ENCODE peak calls at places on chromosomes 5 and 9, in ten cellular contexts. L, Y, P, X, I, T, A, H, Z and D are unnamed samples.

GRCh38 chr5:140633081-140633471 is at the start of gene CD14:
- DNase-seq in L (peak; percentile 56), Y (peak; percentile 77), P (peak; percentile 41), X (peak; percentile 74), I (peak; percentile 66), T (peak; percentile 65), A (no peak), H (peak; percentile 32), Z (no peak), D (no peak)

GRCh38 chr5:1670342-1670741 is 129.3 kb downstream of the MRPL36 start:
- DNase-seq in L (peak; percentile 7), Y (peak; percentile 54), P (no peak), X (no peak), I (no peak), T (no peak), A (no peak), H (no peak), Z (no peak), D (no peak)

GRCh38 chr9:133384736-133385321 is 8.7 kb downstream of the STKLD1 start:
- DNase-seq in L (no peak), Y (no peak), P (no peak), X (no peak), I (no peak), T (no peak), A (no peak), H (no peak), Z (no peak), D (no peak)

GRCh38 chr5:76688836-76689235 is 27.1 kb upstream of the F2R start:
- DNase-seq in L (no peak), Y (no peak), P (no peak), X (no peak), I (no peak), T (no peak), A (no peak), H (no peak), Z (no peak), D (no peak)

GRCh38 chr9:137694236-137694959 is 75.6 kb downstream of the EHMT1 start:
- DNase-seq in L (no peak), Y (no peak), P (no peak), X (no peak), I (no peak), T (no peak), A (no peak), H (no peak), Z (no peak), D (no peak)

GRCh38 chr9:134701581-134702259 is 60.1 kb downstream of the COL5A1 start:
- DNase-seq in L (no peak), Y (no peak), P (no peak), X (no peak), I (no peak), T (no peak), A (no peak), H (no peak), Z (no peak), D (no peak)

GRCh38 chr5:142634375-142635018 is 51.4 kb downstream of the FGF1 start:
- DNase-seq in L (no peak), Y (no peak), P (no peak), X (no peak), I (no peak), T (no peak), A (no peak), H (no peak), Z (no peak), D (no peak)

GRCh38 chr5:73619606-73620334 is 6.2 kb upstream of the ARHGEF28 start:
- DNase-seq in L (no peak), Y (no peak), P (no peak), X (no peak), I (no peak), T (no peak), A (no peak), H (no peak), Z (no peak), D (no peak)

GRCh38 chr5:25285116-25285515 is 640.3 kb upstream of the CDH10 start:
- DNase-seq in L (no peak), Y (no peak), P (no peak), X (no peak), I (no peak), T (no peak), A (no peak), H (no peak), Z (no peak), D (no peak)

GRCh38 chr5:31554552-31554951 is 22.5 kb downstream of the C5orf22 start:
- DNase-seq in L (no peak), Y (no peak), P (no peak), X (no peak), I (no peak), T (no peak), A (no peak), H (no peak), Z (no peak), D (no peak)

GRCh38 chr5:31553863-31554262 is 21.8 kb downstream of the C5orf22 start:
- DNase-seq in L (no peak), Y (no peak), P (no peak), X (no peak), I (no peak), T (no peak), A (no peak), H (no peak), Z (no peak), D (no peak)

GRCh38 chr5:31556461-31556860 is 24.4 kb downstream of the C5orf22 start:
- DNase-seq in L (no peak), Y (no peak), P (no peak), X (no peak), I (no peak), T (no peak), A (no peak), H (no peak), Z (no peak), D (no peak)

DNA sequence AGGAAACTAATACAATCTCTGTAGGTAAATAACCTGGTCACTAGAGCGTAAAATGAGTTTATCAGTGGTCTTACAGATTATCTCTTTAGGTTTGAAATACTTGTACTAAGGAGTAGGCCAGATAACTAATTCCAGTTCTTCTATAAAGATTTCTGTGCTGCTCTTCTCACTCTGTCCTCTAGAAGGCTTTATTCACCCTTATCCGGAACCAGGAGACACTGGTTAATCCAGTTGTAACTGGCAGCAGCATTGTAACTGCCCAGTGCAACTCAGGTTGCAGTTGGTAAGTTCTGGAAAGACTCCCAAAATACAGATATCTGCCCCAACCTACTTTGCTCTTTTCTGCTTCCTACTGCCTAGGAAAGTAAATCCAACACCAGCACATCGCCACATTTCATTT is 19.8 kb downstream of the C5orf22 start:
- DNase-seq in L (no peak), Y (no peak), P (no peak), X (no peak), I (no peak), T (no peak), A (no peak), H (no peak), Z (no peak), D (no peak)
- TF ChIP-seq CTCF in L (no peak), Y (no peak), P (no peak), X (no peak), I (no peak), T (no peak), A (no peak), H (no peak), Z (no peak), D (no peak)

DNA sequence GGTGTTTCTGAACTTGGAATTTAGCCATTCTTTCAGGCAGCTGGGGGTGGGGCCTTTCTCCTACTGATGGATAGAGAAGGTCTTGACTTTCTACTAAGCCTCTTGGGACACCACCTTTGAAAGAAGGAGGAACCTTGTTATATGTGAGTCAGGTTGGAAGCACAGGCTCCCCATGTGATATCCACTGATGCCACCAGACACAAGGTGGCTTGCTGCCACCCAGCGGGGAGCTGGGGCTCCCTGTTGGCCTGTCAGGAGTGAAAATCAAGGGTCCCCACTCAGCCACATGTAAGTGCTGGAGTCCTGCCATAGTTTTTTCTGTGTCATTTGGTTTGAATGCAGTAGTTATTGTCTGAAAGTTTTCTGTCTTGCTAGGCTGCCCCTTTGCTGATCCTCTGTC is 252.4 kb upstream of the NFIL3 start:
- DNase-seq in L (no peak), Y (peak; percentile 18), P (no peak), X (no peak), I (peak; percentile 56), T (no peak), A (no peak), H (no peak), Z (no peak), D (no peak)
- TF ChIP-seq CTCF in L (no peak), Y (no peak), P (no peak), X (no peak), I (peak; percentile 31), T (no peak), A (peak; percentile 44), H (peak; percentile 10), Z (peak; percentile 34), D (no peak)

GRCh38 chr5:72501475-72501874 is 5.7 kb downstream of the ZNF366 start:
- DNase-seq in L (no peak), Y (no peak), P (no peak), X (no peak), I (no peak), T (no peak), A (no peak), H (peak; percentile 42), Z (no peak), D (no peak)

GRCh38 chr5:72498284-72498683 is 8.9 kb downstream of the ZNF366 start:
- DNase-seq in L (no peak), Y (no peak), P (no peak), X (no peak), I (no peak), T (no peak), A (no peak), H (peak; percentile 64), Z (no peak), D (no peak)

GRCh38 chr5:72497823-72498222 is 9.4 kb downstream of the ZNF366 start:
- DNase-seq in L (no peak), Y (no peak), P (no peak), X (no peak), I (no peak), T (no peak), A (no peak), H (no peak), Z (no peak), D (no peak)

GRCh38 chr5:72499730-72500129 is 7.5 kb downstream of the ZNF366 start:
- DNase-seq in L (no peak), Y (peak; percentile 62), P (no peak), X (no peak), I (no peak), T (no peak), A (no peak), H (no peak), Z (no peak), D (no peak)

GRCh38 chr5:72499090-72499489 is 8.1 kb downstream of the ZNF366 start:
- DNase-seq in L (no peak), Y (no peak), P (no peak), X (no peak), I (no peak), T (no peak), A (no peak), H (no peak), Z (no peak), D (no peak)
- TF ChIP-seq CTCF in L (no peak), Y (no peak), P (no peak), X (no peak), I (no peak), T (no peak), A (no peak), H (no peak), Z (no peak), D (no peak)

DNA sequence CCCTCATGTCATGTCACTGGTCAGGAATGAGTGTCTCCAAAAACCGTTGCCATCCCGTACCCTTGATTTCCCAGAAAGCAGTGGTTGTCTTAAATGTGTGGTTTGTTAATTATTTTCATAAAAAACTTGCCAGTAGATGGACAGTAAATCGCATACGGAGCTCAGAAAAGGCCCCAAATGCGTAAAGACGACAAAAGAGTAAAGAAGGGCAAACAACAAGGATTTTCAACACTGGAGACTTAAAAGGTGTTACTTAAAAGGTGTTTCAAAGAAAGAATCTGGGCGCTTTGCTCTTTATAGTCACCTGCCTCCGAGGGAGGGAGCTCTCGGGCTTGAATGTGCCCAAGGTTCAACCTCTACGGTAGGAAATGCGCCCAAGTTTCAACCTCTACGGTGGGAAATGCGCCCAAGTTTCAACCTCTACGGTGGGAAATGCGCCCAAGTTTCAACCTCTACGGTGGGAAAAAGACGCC is 727 bp downstream of the KIF27 start:
- DNase-seq in L (peak; percentile 55), Y (no peak), P (peak; percentile 58), X (no peak), I (peak; percentile 54), T (no peak), A (no peak), H (peak; percentile 71), Z (peak; percentile 30), D (no peak)
- TF ChIP-seq CTCF in L (no peak), Y (no peak), P (no peak), X (peak; percentile 25), I (no peak), T (no peak), A (no peak), H (peak; percentile 43), Z (peak; percentile 55), D (no peak)